ENCODE peak calls at places on chromosomes 1 and 21, in six cellular contexts. O is lower lobe of right lung, V is B cell, I is AG09319, M is suprapubic skin, N is Calu3. P is an unnamed sample.

GRCh38 chr1:6461538-6462411 is 4.2 kb downstream of the TNFRSF25 start:
- DNase-seq in O (no peak), V (no peak), I (no peak), M (no peak), N (no peak), P (no peak)

GRCh38 chr1:114341886-114342285 is 169.1 kb downstream of the TRIM33 start:
- DNase-seq in O (no peak), V (no peak), I (no peak), M (no peak), N (no peak), P (no peak)

GRCh38 chr1:14296795-14297194 is 301.7 kb upstream of the KAZN start:
- DNase-seq in O (no peak), V (no peak), I (no peak), M (no peak), N (no peak), P (no peak)

GRCh38 chr1:229854620-229855019 is 212.4 kb upstream of the GALNT2 start:
- DNase-seq in O (no peak), V (no peak), I (no peak), M (no peak), N (no peak), P (no peak)

GRCh38 chr1:232222614-232223013 is 407.3 kb downstream of the SIPA1L2 start:
- DNase-seq in O (no peak), V (no peak), I (no peak), M (no peak), N (no peak), P (no peak)

GRCh38 chr1:196115641-196116040 is 492.6 kb downstream of the KCNT2 start:
- DNase-seq in O (no peak), V (no peak), I (no peak), M (peak; percentile 65), N (no peak), P (peak; percentile 29)

GRCh38 chr1:155012052-155012546 is 9.5 kb downstream of the ZBTB7B start:
- DNase-seq in O (peak; percentile 85), V (no peak), I (no peak), M (peak; percentile 93), N (no peak), P (no peak)

GRCh38 chr21:44377922-44378645 is 24.7 kb downstream of the TRPM2 start:
- DNase-seq in O (no peak), V (no peak), I (no peak), M (no peak), N (no peak), P (no peak)

GRCh38 chr1:40638097-40639036 is 27.1 kb downstream of the RIMS3 start:
- DNase-seq in O (no peak), V (no peak), I (no peak), M (peak; percentile 13), N (no peak), P (no peak)

GRCh38 chr1:195462646-195463045 is 1145.6 kb downstream of the KCNT2 start:
- DNase-seq in O (no peak), V (no peak), I (no peak), M (no peak), N (no peak), P (no peak)

GRCh38 chr1:65425697-65426096 is 5.2 kb downstream of the LEPR start:
- DNase-seq in O (no peak), V (no peak), I (no peak), M (no peak), N (peak; percentile 21), P (no peak)

GRCh38 chr1:53860967-53861411 is 22.9 kb upstream of the NDC1 start:
- DNase-seq in O (no peak), V (peak; percentile 69), I (peak; percentile 15), M (no peak), N (peak; percentile 45), P (peak; percentile 27)

GRCh38 chr1:17436380-17437174 is 2.9 kb downstream of the RCC2 start:
- DNase-seq in O (no peak), V (no peak), I (no peak), M (no peak), N (no peak), P (no peak)

GRCh38 chr1:159162511-159163265 is 8.7 kb upstream of the CADM3 start:
- DNase-seq in O (no peak), V (no peak), I (no peak), M (no peak), N (no peak), P (no peak)

GRCh38 chr1:247077768-247078314 is 770 bp downstream of the ZNF670 start:
- DNase-seq in O (no peak), V (no peak), I (no peak), M (no peak), N (no peak), P (no peak)

GRCh38 chr1:24688621-24689195 is 45.6 kb downstream of the SRRM1 start:
- DNase-seq in O (peak; percentile 78), V (peak; percentile 79), I (no peak), M (peak; percentile 78), N (peak; percentile 71), P (peak; percentile 38)

GRCh38 chr1:52125727-52126359 is 16.0 kb upstream of the ZFYVE9 start:
- DNase-seq in O (no peak), V (no peak), I (no peak), M (no peak), N (no peak), P (no peak)

GRCh38 chr1:25799758-25800537 is at the start of gene SELENON:
- DNase-seq in O (peak; percentile 86), V (peak; percentile 59), I (no peak), M (no peak), N (peak; percentile 32), P (no peak)

GRCh38 chr1:24362416-24362815 is 43.3 kb downstream of the GRHL3 start:
- DNase-seq in O (no peak), V (no peak), I (no peak), M (no peak), N (no peak), P (no peak)

GRCh38 chr1:85550784-85551516 is 29.6 kb upstream of the CCN1 start:
- DNase-seq in O (no peak), V (no peak), I (no peak), M (no peak), N (no peak), P (peak; percentile 58)

GRCh38 chr1:96538001-96538649 is 183.5 kb upstream of the PTBP2 start:
- DNase-seq in O (no peak), V (no peak), I (no peak), M (no peak), N (no peak), P (no peak)

GRCh38 chr1:7388488-7389185 is 382.5 kb upstream of the VAMP3 start:
- DNase-seq in O (no peak), V (no peak), I (no peak), M (peak; percentile 65), N (no peak), P (no peak)

GRCh38 chr1:192303029-192303428 is 13.8 kb upstream of the RGS21 start:
- DNase-seq in O (no peak), V (no peak), I (no peak), M (no peak), N (no peak), P (no peak)

GRCh38 chr1:64061430-64062104 is 141.9 kb upstream of the UBE2U start:
- DNase-seq in O (no peak), V (no peak), I (no peak), M (no peak), N (no peak), P (no peak)

GRCh38 chr21:38228115-38228514 is 28.7 kb upstream of the KCNJ15 start:
- DNase-seq in O (no peak), V (no peak), I (no peak), M (no peak), N (peak; percentile 25), P (no peak)

GRCh38 chr1:28144203-28145135 is 32.0 kb downstream of the PTAFR start:
- DNase-seq in O (no peak), V (peak; percentile 23), I (no peak), M (no peak), N (no peak), P (no peak)

GRCh38 chr1:93595266-93595665 is 86.4 kb downstream of the BCAR3 start:
- DNase-seq in O (no peak), V (no peak), I (no peak), M (no peak), N (no peak), P (no peak)

GRCh38 chr1:16236091-16236494 is 890 bp downstream of the CPLANE2 start:
- DNase-seq in O (no peak), V (peak; percentile 77), I (no peak), M (no peak), N (peak; percentile 61), P (no peak)
- TF ChIP-seq CTCF in O (peak; percentile 35), V (peak; percentile 66), I (peak; percentile 3), M (peak; percentile 24), N (peak; percentile 35), P (peak; percentile 18)

DNA sequence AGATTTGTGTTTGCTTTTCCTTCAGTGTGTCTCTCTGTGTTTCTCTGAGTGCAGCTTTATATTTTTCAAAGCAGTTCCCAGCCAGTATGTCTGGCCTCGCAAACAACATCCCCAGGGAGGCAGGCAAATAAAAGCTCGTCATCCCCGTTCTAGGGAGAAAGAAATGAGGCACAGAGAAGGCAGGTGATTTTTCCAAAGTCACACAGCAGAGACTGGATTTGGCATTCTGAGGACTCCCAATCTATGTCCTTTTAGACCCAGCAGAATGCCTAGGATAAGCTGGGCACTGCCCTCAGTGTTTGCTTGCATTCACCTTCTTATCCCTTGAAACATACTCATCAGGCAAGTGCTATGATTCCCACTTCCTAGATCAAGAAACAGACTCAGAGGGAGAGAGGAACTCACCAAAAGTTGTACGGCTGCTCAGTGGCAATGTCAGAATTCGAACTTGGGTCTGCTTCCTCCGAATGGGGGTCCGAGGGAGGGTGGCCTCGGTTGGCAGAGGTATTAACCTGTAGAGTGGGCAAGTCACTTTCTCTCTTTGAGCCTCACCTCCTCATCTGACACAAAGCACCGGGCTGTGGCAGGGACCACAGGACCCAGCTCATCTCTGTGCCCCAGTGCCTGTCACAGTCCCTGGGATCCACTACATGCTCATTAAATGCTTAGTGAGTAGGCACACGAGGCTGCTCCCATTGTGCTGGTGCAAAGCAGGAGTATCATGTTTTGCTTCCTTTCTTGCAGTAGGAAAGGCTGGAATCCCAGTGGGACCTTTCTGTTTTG is 4.2 kb downstream of the RAP1GAP start:
- DNase-seq in O (no peak), V (no peak), I (no peak), M (peak; percentile 28), N (no peak), P (no peak)
- TF ChIP-seq CTCF in O (no peak), V (no peak), I (no peak), M (no peak), N (no peak), P (no peak)

GRCh38 chr1:38815903-38816627 is 43.5 kb downstream of the RRAGC start:
- DNase-seq in O (no peak), V (no peak), I (no peak), M (no peak), N (no peak), P (no peak)
- TF ChIP-seq CTCF in O (no peak), V (no peak), I (no peak), M (no peak), N (no peak), P (no peak)

DNA sequence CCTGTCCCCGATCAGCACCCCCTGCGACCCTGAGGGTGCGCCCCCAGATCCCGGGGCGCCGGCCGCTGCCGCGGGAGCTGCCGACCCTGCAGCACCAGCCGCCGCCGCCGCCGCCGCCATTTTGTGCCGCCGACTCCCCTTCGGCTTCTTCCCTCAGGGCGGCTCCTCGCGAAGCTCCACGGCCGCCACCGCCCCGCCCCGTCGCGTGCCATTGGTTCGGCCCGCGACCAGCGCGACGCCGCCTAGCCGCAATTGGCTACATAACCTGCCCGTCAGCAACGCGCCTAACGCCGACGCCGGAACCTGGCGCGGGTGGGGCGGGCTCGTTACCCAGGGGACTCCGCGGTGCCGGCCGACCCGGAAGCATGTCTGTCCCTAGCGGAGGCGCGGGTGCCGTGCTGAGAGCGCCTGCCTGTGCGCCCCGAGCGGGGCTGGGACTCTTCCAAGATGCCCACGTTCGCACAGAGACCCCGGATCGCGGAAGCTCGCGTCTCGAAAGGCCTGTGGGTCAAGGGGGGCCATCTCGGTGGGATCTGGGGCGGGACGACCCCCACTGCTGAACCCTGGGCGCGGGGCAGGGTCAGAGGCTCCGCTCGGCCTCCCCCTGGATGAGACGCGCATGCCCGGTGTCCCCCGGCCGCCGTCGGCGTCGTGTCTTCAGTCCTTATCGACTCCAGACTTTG is at the start of gene CCNL2:
- DNase-seq in O (peak; percentile 100), V (peak; percentile 100), I (peak; percentile 98), M (peak; percentile 99), N (peak; percentile 98), P (peak; percentile 97)
- TF ChIP-seq CTCF in O (peak; percentile 65), V (peak; percentile 67), I (peak; percentile 43), M (peak; percentile 69), N (no peak), P (peak; percentile 64)

P was measured in AG04450.